ENCODE peak calls at places on chromosome 2, in five cellular contexts. S, J, X, A and V are unnamed samples.

GRCh38 chr2:226130192-226130591 is 669.4 kb downstream of the IRS1 start:
- DNase-seq in S (no peak), X (no peak), J (no peak), A (no peak), V (no peak)

GRCh38 chr2:854460-854859 is 96.2 kb upstream of the SNTG2 start:
- DNase-seq in X (peak; percentile 36), A (no peak), S (peak; percentile 64), J (no peak), V (peak; percentile 31)

GRCh38 chr2:32553829-32554432 is 73.9 kb upstream of the TTC27 start:
- DNase-seq in X (peak; percentile 12), S (no peak), A (no peak), J (no peak), V (peak; percentile 63)

GRCh38 chr2:16070648-16070971 is 130.3 kb downstream of the MYCN start:
- DNase-seq in X (no peak), S (no peak), A (no peak), J (no peak), V (no peak)

GRCh38 chr2:17719562-17720371 is 33.8 kb downstream of the SMC6 start:
- DNase-seq in A (no peak), S (no peak), J (no peak), X (peak; percentile 3), V (peak; percentile 19)

GRCh38 chr2:48600204-48600813 is 17.3 kb upstream of the GTF2A1L start:
- DNase-seq in J (no peak), S (no peak), X (no peak), A (no peak), V (peak; percentile 41)

GRCh38 chr2:70603066-70603465 is 49.4 kb upstream of the TGFA start:
- DNase-seq in J (no peak), X (no peak), S (no peak), A (no peak), V (no peak)

GRCh38 chr2:143937563-143938346 is 582.2 kb downstream of the ZEB2 start:
- DNase-seq in S (no peak), A (no peak), J (no peak), X (no peak), V (peak; percentile 44)

GRCh38 chr2:17958486-17959092 is 80.1 kb downstream of the KCNS3 start:
- DNase-seq in S (no peak), A (no peak), J (no peak), X (no peak), V (no peak)

GRCh38 chr2:131030478-131030971 is 62.7 kb downstream of the FAM168B start:
- DNase-seq in X (no peak), S (no peak), A (no peak), J (peak; percentile 64), V (no peak)

GRCh38 chr2:99787762-99788382 is 298.1 kb upstream of the REV1 start:
- DNase-seq in X (no peak), A (no peak), S (no peak), J (no peak), V (no peak)

GRCh38 chr2:118992740-118993391 is 50.9 kb downstream of the MARCO start:
- DNase-seq in A (no peak), S (no peak), X (no peak), J (no peak), V (no peak)

GRCh38 chr2:191976436-191976835 is 129.5 kb upstream of the CAVIN2 start:
- DNase-seq in A (no peak), X (no peak), S (no peak), J (no peak), V (no peak)

GRCh38 chr2:191983186-191983585 is 136.3 kb upstream of the CAVIN2 start:
- DNase-seq in S (no peak), A (no peak), J (no peak), X (no peak), V (no peak)

GRCh38 chr2:191979221-191979730 is 132.4 kb upstream of the CAVIN2 start:
- DNase-seq in S (no peak), X (no peak), A (no peak), J (no peak), V (no peak)

GRCh38 chr2:191974676-191975075 is 127.8 kb upstream of the CAVIN2 start:
- DNase-seq in X (no peak), S (no peak), J (no peak), A (no peak), V (no peak)

GRCh38 chr2:191977754-191978153 is 130.9 kb upstream of the CAVIN2 start:
- DNase-seq in A (no peak), X (no peak), S (no peak), J (no peak), V (no peak)
- TF ChIP-seq POLR2A in A (no peak), X (no peak), S (no peak), J (no peak), V (no peak)

GRCh38 chr2:61504949-61505348 is 33.2 kb downstream of the XPO1 start:
- DNase-seq in A (no peak), S (no peak), X (no peak), J (no peak), V (no peak)
- TF ChIP-seq POLR2A in A (no peak), S (no peak), X (no peak), J (no peak), V (no peak)

DNA sequence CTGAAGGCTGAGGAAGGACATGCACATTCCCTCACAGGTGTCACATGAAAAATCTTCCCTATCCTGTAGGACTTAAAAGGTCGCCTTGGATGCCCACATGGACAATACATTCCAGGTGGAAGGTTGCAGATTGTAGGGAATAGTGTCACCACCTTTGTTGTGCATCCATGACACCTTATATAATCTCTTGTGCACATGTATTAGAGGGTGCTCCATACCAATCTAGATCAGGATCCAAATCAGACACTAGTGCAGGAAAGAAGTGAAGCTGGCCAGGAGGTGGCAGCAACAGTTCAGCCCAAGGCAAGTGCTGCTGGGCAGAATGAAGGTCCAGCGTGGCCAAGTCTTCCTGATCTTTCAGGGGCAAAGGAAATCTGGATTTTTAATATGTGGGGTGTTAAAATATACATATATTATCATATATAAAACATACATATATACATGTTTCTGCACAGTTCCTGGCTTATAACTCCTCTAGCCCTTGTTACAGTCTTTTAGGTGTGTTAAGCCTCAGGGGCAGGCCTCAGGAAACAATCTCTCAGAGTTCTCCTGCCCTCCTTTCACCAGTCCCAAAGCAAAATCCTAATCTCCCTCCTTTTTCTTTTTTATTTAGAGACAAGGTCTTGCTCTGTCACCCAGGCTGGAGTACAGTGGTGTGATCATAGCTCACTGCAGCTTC is 16.6 kb downstream of the NIF3L1 start:
- DNase-seq in A (peak; percentile 32), J (peak; percentile 87), S (peak; percentile 76), X (peak; percentile 69), V (peak; percentile 89)
- TF ChIP-seq POLR2A in A (no peak), J (no peak), S (no peak), X (no peak), V (peak; percentile 19)

DNA sequence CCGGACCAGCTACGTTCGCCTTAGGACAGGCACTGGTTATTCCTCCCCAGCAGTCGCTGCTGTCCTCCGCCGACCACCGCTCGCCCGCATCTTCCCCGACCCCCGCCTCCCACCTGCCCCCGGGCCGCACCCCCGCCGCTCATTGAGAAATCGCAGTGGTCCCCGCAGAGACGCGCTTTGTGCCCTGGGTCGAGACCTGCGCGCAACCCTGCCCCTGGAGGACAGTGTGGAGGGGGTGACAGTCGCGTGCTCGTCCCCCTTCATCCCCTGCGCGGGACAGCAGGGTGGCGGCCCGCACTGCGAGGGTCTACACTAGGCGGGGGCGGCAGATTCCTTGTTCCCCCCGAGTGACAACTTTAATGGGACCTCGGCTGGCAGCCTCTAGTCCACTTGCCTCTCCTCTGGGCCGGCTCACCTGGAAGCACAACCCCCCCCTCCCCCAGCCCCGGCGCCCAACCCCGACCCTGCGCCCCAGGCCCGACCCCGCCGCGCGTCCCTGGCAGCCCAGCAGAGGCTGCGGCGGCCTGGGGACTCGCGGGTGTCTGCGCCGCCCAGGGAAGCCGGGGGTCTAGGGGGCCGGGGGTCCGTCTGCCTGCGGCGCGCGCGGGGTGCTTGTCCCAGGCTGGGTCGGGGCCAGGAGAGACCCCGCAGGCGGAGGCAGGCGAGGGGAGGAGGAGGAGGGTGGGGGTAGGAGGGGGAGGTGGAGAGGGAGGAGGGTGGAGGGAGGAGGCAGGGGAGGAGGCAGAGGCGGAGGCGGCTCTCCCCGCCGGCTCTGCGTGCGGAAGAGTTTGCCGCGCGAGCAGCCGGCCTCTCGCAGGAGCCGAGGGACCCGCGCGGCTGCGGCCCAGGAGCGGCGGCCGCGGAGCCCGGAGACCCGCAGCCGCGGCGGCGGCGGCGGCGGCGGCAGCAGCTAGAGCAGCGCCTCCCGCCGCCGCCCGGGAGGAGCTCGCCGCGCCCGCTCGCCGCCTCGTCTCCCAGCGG is at the start of gene NPAS2:
- DNase-seq in J (no peak), X (no peak), A (peak; percentile 30), S (peak; percentile 53), V (no peak)
- TF ChIP-seq POLR2A in J (no peak), X (peak; percentile 21), A (no peak), S (no peak), V (no peak)

GRCh38 chr2:68396093-68396492 is 31.0 kb downstream of the PLEK start:
- DNase-seq in S (no peak), A (no peak), J (no peak), X (no peak), V (peak; percentile 31)
- TF ChIP-seq POLR2A in S (no peak), A (no peak), J (no peak), X (no peak), V (no peak)

DNA sequence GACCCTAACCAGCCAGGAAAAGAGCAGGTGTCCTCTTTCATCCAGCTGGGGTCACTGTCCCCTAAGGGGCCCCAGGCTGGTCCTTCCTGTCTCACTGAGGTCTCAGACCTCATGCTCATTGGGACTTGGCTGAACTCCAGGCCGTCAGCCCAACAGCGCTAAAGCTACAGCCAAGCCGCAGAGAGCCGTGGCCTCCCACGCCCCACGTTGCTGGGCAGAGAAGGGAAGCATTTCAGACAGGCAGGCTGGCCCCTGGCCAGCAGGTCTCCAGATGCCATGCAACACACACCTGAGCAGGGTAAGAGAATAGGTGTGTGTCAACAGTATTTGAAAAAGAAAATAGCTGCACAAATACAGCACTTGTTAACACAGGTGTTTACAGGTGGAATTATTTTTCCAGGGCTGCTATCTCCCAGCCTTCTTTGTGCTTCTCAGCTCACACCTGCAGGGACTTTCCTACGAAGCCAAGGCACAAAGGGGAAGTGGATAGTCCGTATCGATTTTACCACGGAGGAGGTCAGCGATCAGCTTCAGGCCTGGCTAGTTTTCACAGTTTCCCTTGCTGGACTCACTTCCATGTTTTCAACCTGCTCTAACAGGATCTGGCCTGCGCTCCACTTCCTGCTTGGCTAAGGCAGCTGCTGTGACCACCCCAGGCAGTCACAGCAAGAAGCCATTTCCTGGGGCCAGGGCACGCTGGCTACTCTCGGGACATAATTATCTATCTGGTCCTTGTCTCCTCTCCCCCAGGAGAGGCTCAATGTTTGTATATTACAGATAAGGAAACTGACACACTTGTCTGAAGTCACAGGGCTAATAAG is 156.1 kb upstream of the ID2 start:
- DNase-seq in X (no peak), A (peak; percentile 85), S (peak; percentile 85), J (peak; percentile 90), V (peak; percentile 97)
- TF ChIP-seq POLR2A in X (no peak), A (no peak), S (no peak), J (no peak), V (peak; percentile 61)